ENCODE peak calls at places on chromosomes 5 and 9, in ten cellular contexts. I is NCI-H1105 treated with DMSO at 0.1 percent for 48 hours; V is T-helper 2 cell; S is NAMALWA; C is activated gamma-delta T cell treated with Interleukin-2 at 50 U/mL for 16 hours; O is H1; W is ELR; U is chondrocyte; X is SJSA1; Y is stimulated activated CD8-positive, alpha-beta memory T cell treated with anti-CD3 and anti-CD28 coated beads, Interleukin-4, amount 100 ng/mL, for 24 hours. L is an unnamed sample.
A peak's percentile ranks its signal among the peaks of the same experiment; 100 is the strongest.

GRCh38 chr9:3682186-3682585 is 156.4 kb upstream of the RFX3 start:
- DNase-seq in U (no peak), W (no peak), X (no peak), C (no peak), Y (no peak), I (no peak), V (no peak), O (no peak), S (no peak), L (no peak)

GRCh38 chr9:80320916-80321315 is 749.2 kb downstream of the TLE4 start:
- DNase-seq in U (no peak), V (no peak), W (peak; percentile 15), I (no peak), Y (no peak), C (no peak), O (no peak), X (peak; percentile 22), S (no peak), L (no peak)

GRCh38 chr5:67992919-67993318 is 222.6 kb upstream of the PIK3R1 start:
- DNase-seq in C (no peak), I (no peak), Y (no peak), W (no peak), S (no peak), U (no peak), V (no peak), X (no peak), O (no peak), L (no peak)

GRCh38 chr9:69180670-69181069 is 6.6 kb downstream of the TJP2 start:
- DNase-seq in S (no peak), I (no peak), X (peak; percentile 79), C (peak; percentile 9), W (peak; percentile 99), U (no peak), O (no peak), Y (no peak), V (no peak), L (no peak)

GRCh38 chr9:99090366-99091130 is 14.4 kb upstream of the TGFBR1 start:
- DNase-seq in Y (no peak), C (no peak), V (no peak), X (no peak), W (no peak), O (no peak), I (no peak), U (no peak), S (no peak), L (no peak)

GRCh38 chr9:34592895-34593601 is 3.5 kb upstream of the CNTFR start:
- DNase-seq in X (no peak), C (no peak), Y (no peak), S (no peak), U (no peak), V (no peak), O (peak; percentile 73), I (no peak), W (peak; percentile 21), L (no peak)

GRCh38 chr9:35195683-35196082 is 33.9 kb downstream of the UNC13B start:
- DNase-seq in C (no peak), X (no peak), V (no peak), O (no peak), U (no peak), W (no peak), Y (no peak), I (no peak), S (no peak), L (no peak)

GRCh38 chr5:2685651-2686050 is 65.8 kb downstream of the IRX2 start:
- DNase-seq in S (no peak), I (peak; percentile 26), V (no peak), X (no peak), C (no peak), Y (no peak), U (no peak), W (peak; percentile 0), O (no peak), L (no peak)

GRCh38 chr9:131545786-131546335 is 538 bp downstream of the PRRT1B start:
- DNase-seq in S (no peak), U (no peak), W (no peak), X (no peak), O (peak; percentile 75), I (no peak), Y (no peak), V (no peak), C (no peak), L (no peak)

GRCh38 chr5:39569857-39570256 is 145.1 kb upstream of the DAB2 start:
- DNase-seq in X (no peak), I (no peak), C (no peak), Y (no peak), U (no peak), W (no peak), O (no peak), S (no peak), V (no peak), L (no peak)

GRCh38 chr5:15064396-15064795 is 192.8 kb upstream of the ANKH start:
- DNase-seq in W (no peak), X (no peak), C (no peak), I (no peak), S (no peak), U (no peak), V (no peak), O (no peak), Y (no peak), L (no peak)

GRCh38 chr5:169548315-169548714 is 35.3 kb upstream of the SPDL1 start:
- DNase-seq in W (peak; percentile 59), I (no peak), Y (no peak), V (no peak), C (no peak), S (peak; percentile 9), U (no peak), X (peak; percentile 43), O (no peak), L (no peak)

GRCh38 chr5:169637085-169637855 is at the start of gene DOCK2:
- DNase-seq in Y (peak; percentile 62), V (peak; percentile 62), S (peak; percentile 89), X (no peak), W (peak; percentile 24), I (no peak), U (no peak), O (peak; percentile 71), C (peak; percentile 65), L (no peak)